ENCODE peak calls at places on chromosomes 1 and 21, in ten cellular contexts. D, H, K, T, J, M, Z, G, N and A are unnamed samples.

GRCh38 chr1:3914911-3915310 is 14.8 kb upstream of the C1orf174 start:
- DNase-seq in D (peak; percentile 71), H (no peak), K (no peak), T (no peak), J (no peak), M (no peak), Z (no peak), G (no peak), N (no peak), A (no peak)

GRCh38 chr21:46065993-46066842 is 31.7 kb upstream of the COL6A2 start:
- DNase-seq in D (peak; percentile 84), H (no peak), K (no peak), T (no peak), J (no peak), M (no peak), Z (no peak), G (no peak), N (no peak), A (no peak)

GRCh38 chr1:31444725-31445448 is 31.9 kb downstream of the SERINC2 start:
- DNase-seq in D (peak; percentile 66), H (no peak), K (no peak), T (no peak), J (no peak), M (no peak), Z (no peak), G (no peak), N (no peak), A (no peak)

GRCh38 chr1:110674337-110675059 is at the start of gene KCNA3:
- DNase-seq in D (peak; percentile 87), H (peak; percentile 61), K (no peak), T (no peak), J (peak; percentile 72), M (peak; percentile 48), Z (no peak), G (peak; percentile 40), N (peak; percentile 51), A (no peak)

GRCh38 chr1:233735847-233736246 is 121.9 kb downstream of the KCNK1 start:
- DNase-seq in D (no peak), H (no peak), K (no peak), T (no peak), J (no peak), M (no peak), Z (no peak), G (no peak), N (no peak), A (no peak)

GRCh38 chr1:202972046-202972445 is 5.0 kb upstream of the CYB5R1 start:
- DNase-seq in D (no peak), H (no peak), K (no peak), T (no peak), J (no peak), M (no peak), Z (no peak), G (no peak), N (no peak), A (no peak)

GRCh38 chr1:181135462-181135781 is 46.9 kb downstream of the IER5 start:
- DNase-seq in D (no peak), H (no peak), K (peak; percentile 37), T (no peak), J (peak; percentile 26), M (no peak), Z (peak; percentile 62), G (no peak), N (peak; percentile 42), A (no peak)

GRCh38 chr1:199404191-199404590 is 623.3 kb upstream of the NR5A2 start:
- DNase-seq in D (no peak), H (no peak), K (peak; percentile 10), T (no peak), J (no peak), M (no peak), Z (peak; percentile 49), G (no peak), N (no peak), A (no peak)

GRCh38 chr1:228363686-228364067 is 43.0 kb downstream of the TRIM11 start:
- DNase-seq in D (no peak), H (no peak), K (no peak), T (no peak), J (no peak), M (no peak), Z (no peak), G (peak; percentile 13), N (no peak), A (no peak)

GRCh38 chr21:42062543-42063022 is 8.5 kb upstream of the UMODL1 start:
- DNase-seq in D (peak; percentile 91), H (peak; percentile 50), K (no peak), T (no peak), J (peak; percentile 78), M (no peak), Z (no peak), G (no peak), N (no peak), A (no peak)

GRCh38 chr1:181064030-181064594 is 24.4 kb upstream of the IER5 start:
- DNase-seq in D (no peak), H (no peak), K (no peak), T (no peak), J (no peak), M (no peak), Z (no peak), G (no peak), N (no peak), A (no peak)

GRCh38 chr1:116571215-116571919 is 541 bp upstream of the CD58 start:
- DNase-seq in D (no peak), H (no peak), K (no peak), T (no peak), J (no peak), M (no peak), Z (no peak), G (no peak), N (no peak), A (no peak)

GRCh38 chr1:17874231-17874630 is 119.1 kb downstream of the ACTL8 start:
- DNase-seq in D (no peak), H (no peak), K (peak; percentile 63), T (no peak), J (no peak), M (no peak), Z (peak; percentile 97), G (no peak), N (no peak), A (peak; percentile 85)

GRCh38 chr1:83632906-83633305 is 366.0 kb downstream of the TTLL7 start:
- DNase-seq in D (no peak), H (no peak), K (no peak), T (no peak), J (peak; percentile 8), M (no peak), Z (no peak), G (no peak), N (no peak), A (no peak)

GRCh38 chr21:19541612-19542011 is 1138.0 kb upstream of the TMPRSS15 start:
- DNase-seq in D (no peak), H (no peak), K (no peak), T (no peak), J (no peak), M (no peak), Z (no peak), G (no peak), N (no peak), A (no peak)

GRCh38 chr1:24909388-24909898 is 20.6 kb downstream of the RUNX3 start:
- DNase-seq in D (no peak), H (no peak), K (no peak), T (no peak), J (no peak), M (peak; percentile 43), Z (peak; percentile 42), G (peak; percentile 72), N (no peak), A (no peak)

GRCh38 chr1:193299038-193299437 is 112.6 kb upstream of the B3GALT2 start:
- DNase-seq in D (no peak), H (no peak), K (no peak), T (no peak), J (no peak), M (no peak), Z (no peak), G (no peak), N (no peak), A (no peak)

GRCh38 chr1:36139521-36139920 is 9.8 kb downstream of the TRAPPC3 start:
- DNase-seq in D (no peak), H (no peak), K (no peak), T (no peak), J (no peak), M (no peak), Z (no peak), G (no peak), N (no peak), A (no peak)

GRCh38 chr1:183331095-183331742 is 87.0 kb downstream of the NMNAT2 start:
- DNase-seq in D (no peak), H (no peak), K (no peak), T (no peak), J (no peak), M (no peak), Z (no peak), G (no peak), N (peak; percentile 58), A (no peak)

GRCh38 chr1:164320780-164321683 is 238.0 kb upstream of the PBX1 start:
- DNase-seq in D (no peak), H (no peak), K (no peak), T (no peak), J (no peak), M (peak; percentile 35), Z (peak; percentile 12), G (peak; percentile 41), N (no peak), A (no peak)

GRCh38 chr1:208357663-208358507 is 113.7 kb upstream of the PLXNA2 start:
- DNase-seq in D (no peak), H (no peak), K (no peak), T (no peak), J (no peak), M (no peak), Z (no peak), G (no peak), N (no peak), A (no peak)

GRCh38 chr1:181541458-181541857 is 58.1 kb downstream of the CACNA1E start:
- DNase-seq in D (no peak), H (no peak), K (no peak), T (no peak), J (no peak), M (no peak), Z (no peak), G (no peak), N (no peak), A (no peak)

GRCh38 chr1:186022184-186022583 is 288.0 kb downstream of the HMCN1 start:
- DNase-seq in D (no peak), H (no peak), K (no peak), T (no peak), J (no peak), M (no peak), Z (no peak), G (no peak), N (no peak), A (no peak)

GRCh38 chr1:89523597-89524368 is 846 bp upstream of the LRRC8B start:
- DNase-seq in D (no peak), H (peak; percentile 41), K (no peak), T (no peak), J (peak; percentile 67), M (no peak), Z (peak; percentile 40), G (no peak), N (peak; percentile 88), A (no peak)

GRCh38 chr1:204624631-204625216 is 60.8 kb downstream of the LRRN2 start:
- DNase-seq in D (no peak), H (no peak), K (no peak), T (no peak), J (no peak), M (no peak), Z (no peak), G (no peak), N (no peak), A (no peak)

GRCh38 chr1:244302889-244303609 is 148.7 kb downstream of the ADSS2 start:
- DNase-seq in D (peak; percentile 76), H (no peak), K (no peak), T (no peak), J (no peak), M (no peak), Z (peak; percentile 62), G (no peak), N (no peak), A (no peak)

GRCh38 chr1:170791941-170792340 is 128.0 kb downstream of the PRRX1 start:
- DNase-seq in D (no peak), H (no peak), K (no peak), T (no peak), J (no peak), M (no peak), Z (no peak), G (no peak), N (no peak), A (peak; percentile 63)